ENCODE peak calls at places on chromosomes 1 and 21, in eight cellular contexts. R is GM12891, J is stomach, L is GM23338, C is sigmoid colon, K is Panc1, B is HCT116, I is GM12892. F is an unnamed sample.

GRCh38 chr1:14955402-14955801 is 198.1 kb upstream of the TMEM51 start:
- DNase-seq in R (no peak), K (no peak), J (no peak), C (no peak), B (no peak), L (no peak), I (no peak), F (no peak)

GRCh38 chr1:92030701-92031107 is 919 bp downstream of the EPHX4 start:
- DNase-seq in C (no peak), I (no peak), R (no peak), K (no peak), L (peak), J (no peak), B (peak), F (no peak)

GRCh38 chr1:214270097-214270635 is 10.8 kb upstream of the SMYD2 start:
- DNase-seq in J (no peak), L (no peak), I (no peak), K (no peak), B (no peak), C (no peak), R (no peak), F (no peak)

GRCh38 chr1:223421025-223421424 is 27.8 kb downstream of the CCDC185 start:
- DNase-seq in K (no peak), R (no peak), C (no peak), I (no peak), J (peak), B (no peak), L (no peak), F (no peak)

GRCh38 chr1:51897699-51898031 is 19.1 kb upstream of the NRDC start:
- DNase-seq in J (no peak), I (no peak), R (no peak), B (peak), C (no peak), L (no peak), K (peak), F (no peak)

GRCh38 chr1:100530901-100531487 is 6.9 kb upstream of the GPR88 start:
- DNase-seq in J (peak), B (no peak), L (no peak), I (no peak), C (peak), R (no peak), K (no peak), F (no peak)

GRCh38 chr1:235642943-235643371 is 6.6 kb downstream of the GNG4 start:
- DNase-seq in B (no peak), K (no peak), J (no peak), R (no peak), C (no peak), I (no peak), L (peak), F (no peak)

GRCh38 chr1:110017792-110018191 is 16.6 kb upstream of the STRIP1 start:
- DNase-seq in I (no peak), R (no peak), L (no peak), B (no peak), J (no peak), K (no peak), C (no peak), F (no peak)

GRCh38 chr21:45460611-45461368 is 55.8 kb downstream of the COL18A1 start:
- DNase-seq in L (no peak), R (no peak), J (no peak), C (no peak), I (no peak), B (no peak), K (no peak), F (no peak)

GRCh38 chr21:37627561-37627960 is 261.0 kb downstream of the DYRK1A start:
- DNase-seq in K (no peak), C (no peak), B (no peak), I (no peak), L (no peak), J (no peak), R (no peak), F (no peak)

GRCh38 chr1:86750530-86750929 is 46.2 kb downstream of the SH3GLB1 start:
- DNase-seq in B (no peak), L (no peak), C (no peak), J (no peak), I (no peak), K (no peak), R (no peak), F (no peak)

GRCh38 chr1:101238041-101238515 is 1.3 kb downstream of the S1PR1 start:
- DNase-seq in I (no peak), J (no peak), C (no peak), R (no peak), L (peak), K (no peak), B (no peak), F (no peak)

GRCh38 chr1:117655220-117655577 is 49.4 kb downstream of the TENT5C start:
- DNase-seq in I (no peak), J (peak), B (no peak), K (peak), R (no peak), C (no peak), L (no peak), F (no peak)

GRCh38 chr1:54906586-54906985 is 19.6 kb upstream of the DHCR24 start:
- DNase-seq in B (no peak), J (no peak), K (no peak), R (no peak), I (no peak), L (no peak), C (no peak), F (no peak)

GRCh38 chr1:38261574-38261973 is 215.0 kb upstream of the POU3F1 start:
- DNase-seq in K (no peak), I (no peak), J (no peak), B (no peak), R (no peak), L (no peak), C (no peak), F (no peak)

GRCh38 chr21:45318146-45318555 is 30.5 kb upstream of the POFUT2 start:
- DNase-seq in C (peak), B (no peak), I (no peak), L (no peak), R (no peak), J (no peak), K (no peak), F (no peak)

GRCh38 chr1:11940260-11940921 is 5.9 kb downstream of the PLOD1 start:
- DNase-seq in L (no peak), B (no peak), C (peak), I (no peak), R (no peak), J (no peak), K (no peak), F (no peak)

GRCh38 chr1:153490272-153491051 is 30.0 kb upstream of the S100A7 start:
- DNase-seq in J (peak), I (no peak), R (no peak), K (peak), C (peak), B (peak), L (peak), F (no peak)

GRCh38 chr1:213934642-213935041 is 53.1 kb upstream of the PROX1 start:
- DNase-seq in R (no peak), I (no peak), C (no peak), J (peak), L (no peak), K (no peak), B (no peak), F (no peak)

GRCh38 chr1:21564521-21565095 is 55.4 kb downstream of the ALPL start:
- DNase-seq in R (no peak), J (no peak), I (no peak), L (no peak), C (no peak), B (no peak), K (no peak), F (no peak)

GRCh38 chr1:46747683-46748288 is 28.9 kb upstream of the EFCAB14 start:
- DNase-seq in B (peak), C (no peak), J (peak), L (peak), R (no peak), I (no peak), K (peak), F (no peak)

GRCh38 chr1:113123737-113124136 is 50.7 kb downstream of the LRIG2 start:
- DNase-seq in C (no peak), J (no peak), B (no peak), R (no peak), I (no peak), K (no peak), L (no peak), F (no peak)

GRCh38 chr1:39539252-39539790 is 37.3 kb downstream of the PABPC4 start:
- DNase-seq in B (peak), K (peak), J (peak), C (peak), L (peak), I (peak), R (peak), F (no peak)

GRCh38 chr1:76210130-76210529 is 135.6 kb downstream of the ST6GALNAC3 start:
- DNase-seq in I (no peak), L (no peak), R (no peak), J (no peak), K (no peak), C (no peak), B (no peak), F (no peak)

GRCh38 chr1:78419309-78419708 is 71.5 kb upstream of the PTGFR start:
- DNase-seq in C (no peak), I (no peak), L (no peak), J (no peak), K (no peak), R (no peak), B (no peak), F (no peak)

DNA sequence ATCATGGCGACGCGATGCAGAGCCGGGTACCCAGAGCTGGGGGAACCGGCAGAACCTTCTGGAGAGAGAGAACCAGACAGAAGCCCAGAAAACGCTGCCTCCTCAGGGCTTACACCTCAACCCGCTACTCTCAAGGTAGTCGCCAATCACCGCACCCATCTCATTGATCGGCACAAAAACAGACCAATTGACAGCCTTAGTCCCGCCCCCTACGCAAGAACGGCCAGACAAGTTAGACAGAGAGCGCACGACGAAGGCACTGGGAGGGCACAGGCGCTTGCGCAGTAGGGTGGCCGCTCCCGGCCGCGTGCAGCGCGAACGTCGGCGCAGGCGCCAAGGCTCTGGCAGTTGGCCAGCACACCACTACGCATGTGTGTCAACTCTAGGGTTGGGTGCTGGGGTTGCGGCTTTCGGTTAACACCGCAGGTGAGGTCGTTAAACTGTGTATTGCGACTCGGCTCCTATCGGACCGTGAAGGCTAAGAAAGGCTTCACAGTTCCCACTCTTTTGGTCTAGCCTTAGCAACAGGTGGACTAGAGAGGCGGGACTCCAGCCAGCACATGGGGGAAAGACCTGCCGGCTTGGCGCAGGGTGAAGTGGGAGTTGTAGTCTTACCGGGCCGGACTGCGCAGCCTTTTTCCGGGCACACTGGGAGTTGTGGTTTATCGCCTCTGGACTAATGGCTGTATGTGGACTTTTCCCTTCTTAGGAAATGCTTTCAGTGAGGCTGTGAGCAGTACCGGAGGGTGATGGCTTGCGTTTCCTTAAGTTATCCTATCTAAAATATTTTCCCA is at the start of the genes CCT3 and TSACC:
- DNase-seq in I (peak), J (peak), B (peak), C (peak), R (peak), L (peak), K (peak), F (peak)
- TF ChIP-seq POLR2AphosphoS5 in I (peak), J (peak), B (peak), C (peak), R (peak), L (peak), K (peak), F (peak)

GRCh38 chr1:81254068-81254467 is 546.7 kb upstream of the ADGRL2 start:
- DNase-seq in K (no peak), R (no peak), J (no peak), B (no peak), I (no peak), L (no peak), C (no peak), F (no peak)

GRCh38 chr1:81252471-81253160 is 548.1 kb upstream of the ADGRL2 start:
- DNase-seq in C (no peak), L (no peak), B (no peak), K (no peak), I (no peak), J (no peak), R (no peak), F (no peak)

GRCh38 chr1:81259620-81260411 is 540.9 kb upstream of the ADGRL2 start:
- DNase-seq in L (no peak), C (no peak), J (no peak), B (no peak), K (no peak), I (no peak), R (no peak), F (no peak)

DNA sequence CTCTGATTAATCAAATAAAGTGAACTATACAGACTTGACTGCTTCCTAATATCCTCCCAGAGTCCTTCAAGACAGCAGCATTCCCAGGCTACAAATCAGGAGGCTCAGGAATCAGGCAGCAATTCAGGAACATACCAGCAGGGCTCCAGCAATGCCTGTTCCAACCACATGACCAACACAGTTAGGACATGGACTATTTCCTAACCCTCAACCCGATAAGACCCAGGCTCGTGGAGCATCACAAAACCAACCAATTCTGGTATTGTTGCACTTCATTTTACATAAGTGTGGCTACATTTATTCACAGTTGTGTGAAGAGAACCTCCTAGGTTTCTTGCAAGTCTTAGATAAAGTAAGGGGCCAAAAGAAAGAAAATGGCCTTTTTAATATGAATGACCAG is 546.2 kb upstream of the ADGRL2 start:
- DNase-seq in R (no peak), I (no peak), K (no peak), J (no peak), L (peak), C (no peak), B (peak), F (no peak)
- TF ChIP-seq POLR2AphosphoS5 in R (no peak), I (no peak), K (no peak), J (no peak), L (peak), C (no peak), B (no peak), F (no peak)

DNA sequence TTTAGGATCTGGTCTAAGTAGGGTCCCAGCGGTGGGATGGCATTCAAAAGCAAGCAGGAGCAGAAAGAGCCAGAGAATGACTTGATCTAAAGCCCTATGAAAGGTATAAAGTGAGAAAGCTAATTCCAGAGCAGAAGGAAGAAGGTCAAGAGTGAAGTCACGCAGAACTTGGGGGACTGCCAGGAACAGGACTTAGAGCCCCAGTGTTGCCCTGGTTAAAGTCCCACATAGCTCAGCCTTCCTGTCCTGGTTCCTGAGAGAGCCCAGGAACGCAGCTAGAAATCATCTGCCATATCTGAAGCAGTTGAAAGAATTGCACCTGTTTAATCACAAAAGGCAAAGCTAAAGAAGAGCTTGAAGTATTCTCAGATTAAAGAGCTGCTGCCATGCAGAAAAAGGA is 160.6 kb upstream of the ATP1B1 start:
- DNase-seq in C (peak), R (no peak), L (no peak), B (no peak), K (no peak), I (no peak), J (peak), F (no peak)
- TF ChIP-seq POLR2AphosphoS5 in C (no peak), R (no peak), L (no peak), B (no peak), K (no peak), I (no peak), J (no peak), F (no peak)

DNA sequence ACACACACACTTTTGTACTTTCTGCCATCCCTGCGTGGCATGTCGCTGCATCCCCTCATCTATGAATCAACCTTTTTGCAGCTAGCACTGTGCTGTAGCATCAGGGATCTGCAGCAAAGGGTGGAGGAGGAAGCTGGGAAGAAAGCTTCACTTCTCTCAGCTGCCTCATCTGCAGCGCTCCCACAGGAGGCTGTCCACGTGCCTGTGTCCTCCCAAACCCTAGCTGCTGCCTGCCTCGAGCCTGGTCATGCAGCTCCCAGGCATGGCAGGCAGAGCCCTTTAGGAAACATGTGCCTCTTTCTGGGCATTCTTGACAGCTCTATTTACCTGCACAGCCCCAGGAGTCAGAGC is 262.1 kb upstream of the SGIP1 start:
- DNase-seq in J (no peak), R (no peak), L (no peak), I (no peak), B (no peak), K (no peak), C (peak), F (no peak)
- TF ChIP-seq POLR2AphosphoS5 in J (no peak), R (peak), L (no peak), I (no peak), B (no peak), K (no peak), C (no peak), F (no peak)

DNA sequence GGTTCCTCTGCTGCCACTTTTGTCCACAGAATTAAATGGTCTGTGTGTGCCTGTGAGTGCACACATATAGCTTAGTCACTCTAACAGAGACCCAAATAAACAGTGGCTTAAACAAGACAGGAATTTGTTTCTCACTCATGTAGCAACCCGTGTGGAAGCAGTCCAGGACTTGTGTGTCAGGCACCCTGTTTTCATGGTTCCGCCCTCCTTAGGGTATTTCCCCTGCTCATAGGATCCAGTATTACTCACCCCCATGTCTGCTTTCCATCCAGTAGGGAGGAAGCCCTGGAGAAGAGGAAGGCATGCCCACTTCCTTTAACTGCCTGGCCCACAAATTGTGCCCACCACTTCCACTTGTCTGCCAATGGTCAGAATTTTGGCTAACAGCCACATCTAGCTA is 41.3 kb upstream of the TACSTD2 start:
- DNase-seq in L (no peak), I (no peak), J (peak), B (no peak), R (no peak), K (no peak), C (peak), F (no peak)
- TF ChIP-seq POLR2AphosphoS5 in L (no peak), I (no peak), J (no peak), B (no peak), R (no peak), K (no peak), C (no peak), F (no peak)

GRCh38 chr1:184791199-184791935 is 36.7 kb upstream of the EDEM3 start:
- DNase-seq in L (no peak), R (no peak), J (no peak), B (no peak), C (no peak), I (no peak), K (no peak), F (no peak)

GRCh38 chr1:184789899-184790298 is 35.2 kb upstream of the EDEM3 start:
- DNase-seq in K (no peak), L (peak), B (no peak), R (no peak), C (no peak), I (no peak), J (no peak), F (no peak)

GRCh38 chr1:184793967-184794366 is 39.3 kb upstream of the EDEM3 start:
- DNase-seq in L (no peak), J (no peak), B (no peak), R (no peak), I (no peak), C (no peak), K (no peak), F (no peak)

GRCh38 chr1:184790642-184791041 is 36.0 kb upstream of the EDEM3 start:
- DNase-seq in I (no peak), B (no peak), L (no peak), R (no peak), K (no peak), C (no peak), J (no peak), F (no peak)

DNA sequence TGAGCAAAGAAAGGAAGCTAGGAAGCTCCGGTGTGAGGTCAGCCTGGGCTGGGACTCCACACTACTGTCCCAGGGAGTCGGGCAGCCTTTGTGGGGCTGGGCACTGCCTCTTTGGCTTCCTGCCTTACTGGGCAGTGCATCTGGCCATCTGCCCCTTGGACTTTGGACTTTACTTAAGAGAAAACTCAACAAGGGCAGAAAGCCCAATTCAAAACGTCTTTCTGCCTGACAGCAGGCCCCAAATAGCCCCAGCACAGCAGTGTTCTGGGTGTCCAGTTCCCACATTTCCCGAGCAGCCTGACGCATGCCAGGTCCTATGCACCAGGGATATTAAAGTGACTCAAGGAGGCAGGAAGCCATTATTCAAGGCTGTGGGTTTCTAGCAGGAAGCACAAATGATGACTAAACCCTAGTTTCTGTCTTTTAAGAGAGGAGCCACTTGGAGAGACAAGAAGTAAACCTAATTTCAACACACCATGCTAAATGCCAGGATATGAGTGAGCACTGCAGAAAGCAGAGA is 37.9 kb upstream of the EDEM3 start:
- DNase-seq in I (no peak), K (peak), J (peak), L (no peak), C (peak), B (peak), R (no peak), F (no peak)
- TF ChIP-seq POLR2AphosphoS5 in I (no peak), K (no peak), J (peak), L (no peak), C (peak), B (peak), R (no peak), F (peak)